ENCODE peak calls at places on chromosome 1, in seven cellular contexts. O is nucleus accumbens, M is HFFc6, A is D721Med, D is LHCN-M2, L is endothelial cell, S is T-helper 1 cell. I is an unnamed sample.

GRCh38 chr1:221907531-221907930 is 165.6 kb upstream of the DUSP10 start:
- DNase-seq in A (no peak), O (no peak), D (no peak), S (no peak), L (no peak), M (no peak), I (no peak)

GRCh38 chr1:172870901-172871606 is 179.7 kb downstream of the TNFSF18 start:
- DNase-seq in O (no peak), D (peak), M (peak), S (no peak), L (no peak), A (no peak), I (no peak)

GRCh38 chr1:119275145-119275929 is 93.2 kb upstream of the HAO2 start:
- DNase-seq in S (peak), M (peak), L (peak), D (peak), A (no peak), O (no peak), I (peak)

GRCh38 chr1:234150892-234151291 is 222.4 kb upstream of the COA6 start:
- DNase-seq in D (no peak), L (no peak), S (no peak), O (no peak), M (no peak), A (no peak), I (no peak)

GRCh38 chr1:246705368-246705767 is 18.8 kb upstream of the SCCPDH start:
- DNase-seq in A (no peak), M (peak), D (peak), S (no peak), O (no peak), L (no peak), I (no peak)

GRCh38 chr1:32447469-32448185 is 17.2 kb upstream of the ZBTB8B start:
- DNase-seq in O (no peak), M (peak), D (peak), A (no peak), S (no peak), L (peak), I (peak)

GRCh38 chr1:155978325-155978972 is at the start of gene ARHGEF2:
- DNase-seq in L (peak), D (peak), O (peak), M (no peak), S (peak), A (peak), I (peak)

GRCh38 chr1:11422701-11423100 is 56.3 kb upstream of the DISP3 start:
- DNase-seq in O (no peak), A (no peak), L (no peak), S (no peak), M (no peak), D (no peak), I (no peak)

GRCh38 chr1:25516686-25517085 is 26.7 kb upstream of the LDLRAP1 start:
- DNase-seq in S (no peak), O (no peak), D (peak), M (no peak), A (no peak), L (no peak), I (no peak)

GRCh38 chr1:59543211-59543668 is 246.3 kb downstream of the FGGY start:
- DNase-seq in O (no peak), M (no peak), L (no peak), D (peak), S (no peak), A (no peak), I (no peak)

GRCh38 chr1:18761948-18762905 is 97.2 kb downstream of the TAS1R2 start:
- DNase-seq in M (no peak), A (no peak), O (no peak), S (no peak), L (no peak), D (no peak), I (no peak)

GRCh38 chr1:204709021-204709420 is 23.5 kb upstream of the LRRN2 start:
- DNase-seq in D (no peak), M (no peak), S (no peak), L (no peak), A (no peak), O (no peak), I (no peak)

GRCh38 chr1:89041055-89041707 is 18.5 kb upstream of the GBP3 start:
- DNase-seq in D (peak), S (no peak), L (no peak), A (no peak), M (peak), O (no peak), I (no peak)

GRCh38 chr1:201153474-201154388 is 543 bp downstream of the TMEM9 start:
- DNase-seq in D (no peak), A (no peak), O (no peak), L (no peak), M (no peak), S (no peak), I (no peak)

GRCh38 chr1:53619811-53620619 is 118.9 kb downstream of the GLIS1 start:
- DNase-seq in O (peak), A (no peak), S (no peak), M (peak), L (no peak), D (no peak), I (no peak)

GRCh38 chr1:216640100-216640499 is 83.1 kb downstream of the ESRRG start:
- DNase-seq in L (no peak), S (no peak), M (no peak), A (no peak), D (no peak), O (peak), I (no peak)

GRCh38 chr1:188642585-188643168 is 1813.9 kb downstream of the PLA2G4A start:
- DNase-seq in A (no peak), O (no peak), L (no peak), S (no peak), D (no peak), M (no peak), I (no peak)

I was measured in left colon.